ENCODE peak calls at places on chromosome 22, in five cellular contexts. P, D, A, C and S are unnamed samples.

GRCh38 chr22:40147388-40148176 is 30.1 kb upstream of the TNRC6B start:
- DNase-seq in P (no peak), D (no peak), A (no peak), C (no peak), S (no peak)

GRCh38 chr22:27689664-27690063 is 111.9 kb downstream of the MN1 start:
- DNase-seq in P (no peak), D (no peak), A (no peak), C (no peak), S (no peak)

GRCh38 chr22:48890693-48891554 is 936.7 kb downstream of the BRD1 start:
- DNase-seq in P (no peak), D (no peak), A (no peak), C (no peak), S (peak; percentile 24)

GRCh38 chr22:40324468-40325305 is 21.6 kb upstream of the ADSL start:
- DNase-seq in P (no peak), D (no peak), A (no peak), C (no peak), S (no peak)

GRCh38 chr22:39471421-39472141 is 14.8 kb downstream of the MGAT3 start:
- DNase-seq in P (no peak), D (no peak), A (peak; percentile 23), C (peak; percentile 78), S (no peak)

GRCh38 chr22:24805790-24806662 is at the start of gene SGSM1:
- DNase-seq in P (peak; percentile 25), D (peak; percentile 73), A (no peak), C (peak; percentile 50), S (peak; percentile 64)

GRCh38 chr22:34842630-34843029 is 223.3 kb upstream of the ISX start:
- DNase-seq in P (no peak), D (no peak), A (no peak), C (no peak), S (no peak)

GRCh38 chr22:34004058-34004457 is 83.8 kb upstream of the LARGE1 start:
- DNase-seq in P (no peak), D (no peak), A (no peak), C (no peak), S (no peak)

GRCh38 chr22:33921576-33922181 is 1.4 kb upstream of the LARGE1 start:
- DNase-seq in P (no peak), D (peak; percentile 78), A (peak; percentile 12), C (peak; percentile 61), S (peak; percentile 53)

GRCh38 chr22:31912402-31912733 is 32.0 kb upstream of the YWHAH start:
- DNase-seq in P (no peak), D (no peak), A (no peak), C (peak; percentile 43), S (no peak)

GRCh38 chr22:33296941-33297340 is 238.8 kb upstream of the SYN3 start:
- DNase-seq in P (no peak), D (no peak), A (no peak), C (no peak), S (no peak)

GRCh38 chr22:47918276-47918928 is 1156.0 kb downstream of the TBC1D22A start:
- DNase-seq in P (no peak), D (no peak), A (no peak), C (no peak), S (no peak)

GRCh38 chr22:22103078-22103593 is 120.5 kb upstream of the TOP3B start:
- DNase-seq in P (no peak), D (peak; percentile 34), A (peak; percentile 9), C (peak; percentile 14), S (no peak)
- TF ChIP-seq CTCF in P (no peak), D (peak; percentile 56), A (peak; percentile 75), C (peak; percentile 67), S (peak; percentile 41)

GRCh38 chr22:21868651-21869050 is 1.2 kb upstream of the MAPK1 start:
- DNase-seq in P (no peak), D (no peak), A (no peak), C (no peak), S (no peak)

GRCh38 chr22:21865041-21865440 is 2.4 kb downstream of the MAPK1 start:
- DNase-seq in P (peak; percentile 42), D (no peak), A (peak; percentile 83), C (peak; percentile 83), S (no peak)

GRCh38 chr22:21866821-21867527 is 471 bp downstream of the MAPK1 start:
- DNase-seq in P (no peak), D (peak; percentile 9), A (no peak), C (peak; percentile 30), S (peak; percentile 20)

GRCh38 chr22:21862386-21863242 is 4.8 kb downstream of the MAPK1 start:
- DNase-seq in P (no peak), D (no peak), A (no peak), C (no peak), S (no peak)

DNA sequence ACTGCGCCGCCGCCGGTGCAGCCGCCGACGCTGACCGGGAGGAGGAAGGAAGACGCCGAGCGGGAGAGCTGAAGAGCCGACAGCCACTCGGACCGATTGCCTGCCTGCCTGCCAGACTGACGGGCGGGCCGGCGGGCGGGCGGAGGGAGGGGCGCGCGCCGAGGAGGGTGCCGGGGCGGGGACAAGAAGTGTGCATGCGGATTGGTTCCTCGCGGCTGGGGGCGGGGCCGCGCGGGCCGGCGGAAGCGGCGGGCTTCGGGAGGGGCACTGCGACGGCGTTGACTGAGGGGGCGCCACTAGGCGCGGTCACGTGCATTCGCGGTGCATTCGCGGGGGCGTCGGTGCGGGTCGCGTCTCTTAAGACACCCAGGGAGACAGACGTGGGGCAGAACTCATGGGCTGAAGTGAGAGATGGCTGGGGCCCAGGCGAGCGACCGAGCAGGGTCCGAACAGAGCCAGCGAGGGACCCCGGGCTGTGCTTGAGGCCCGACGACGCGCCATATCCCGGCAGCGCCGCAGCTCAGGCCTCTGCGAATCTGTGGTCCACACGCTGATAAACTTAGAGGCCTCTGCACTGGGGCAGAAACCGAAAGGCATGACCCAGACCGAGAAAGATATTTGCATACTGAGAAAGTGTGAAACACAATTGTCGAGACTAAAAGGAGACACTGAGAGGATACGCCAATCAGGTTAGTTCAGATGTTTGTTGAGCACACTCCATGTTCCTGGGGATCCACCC is at the start of gene MAPK1:
- DNase-seq in P (peak; percentile 62), D (peak; percentile 86), A (peak; percentile 80), C (peak; percentile 85), S (peak; percentile 93)
- TF ChIP-seq CTCF in P (no peak), D (peak; percentile 51), A (peak; percentile 72), C (no peak), S (no peak)

GRCh38 chr22:42280140-42280539 is 9.7 kb upstream of the TCF20 start:
- DNase-seq in P (no peak), D (no peak), A (no peak), C (no peak), S (no peak)

GRCh38 chr22:42275970-42276369 is 5.5 kb upstream of the TCF20 start:
- DNase-seq in P (no peak), D (no peak), A (no peak), C (no peak), S (no peak)

GRCh38 chr22:42279425-42280020 is 9.1 kb upstream of the TCF20 start:
- DNase-seq in P (no peak), D (no peak), A (no peak), C (no peak), S (no peak)

GRCh38 chr22:42277232-42277753 is 6.8 kb upstream of the TCF20 start:
- DNase-seq in P (no peak), D (no peak), A (no peak), C (no peak), S (no peak)

GRCh38 chr22:42277988-42278776 is 7.7 kb upstream of the TCF20 start:
- DNase-seq in P (no peak), D (no peak), A (no peak), C (peak; percentile 11), S (no peak)
- TF ChIP-seq CTCF in P (no peak), D (peak; percentile 44), A (peak; percentile 34), C (peak; percentile 2), S (no peak)

GRCh38 chr22:50688448-50688847 is 15.8 kb downstream of the SHANK3 start:
- DNase-seq in P (peak; percentile 7), D (no peak), A (no peak), C (no peak), S (no peak)

GRCh38 chr22:50693462-50693861 is 20.8 kb downstream of the SHANK3 start:
- DNase-seq in P (no peak), D (no peak), A (no peak), C (no peak), S (no peak)

GRCh38 chr22:50694766-50695420 is 22.3 kb downstream of the SHANK3 start:
- DNase-seq in P (no peak), D (no peak), A (no peak), C (no peak), S (peak; percentile 12)

GRCh38 chr22:50694099-50694498 is 21.5 kb downstream of the SHANK3 start:
- DNase-seq in P (no peak), D (no peak), A (no peak), C (peak; percentile 32), S (no peak)

DNA sequence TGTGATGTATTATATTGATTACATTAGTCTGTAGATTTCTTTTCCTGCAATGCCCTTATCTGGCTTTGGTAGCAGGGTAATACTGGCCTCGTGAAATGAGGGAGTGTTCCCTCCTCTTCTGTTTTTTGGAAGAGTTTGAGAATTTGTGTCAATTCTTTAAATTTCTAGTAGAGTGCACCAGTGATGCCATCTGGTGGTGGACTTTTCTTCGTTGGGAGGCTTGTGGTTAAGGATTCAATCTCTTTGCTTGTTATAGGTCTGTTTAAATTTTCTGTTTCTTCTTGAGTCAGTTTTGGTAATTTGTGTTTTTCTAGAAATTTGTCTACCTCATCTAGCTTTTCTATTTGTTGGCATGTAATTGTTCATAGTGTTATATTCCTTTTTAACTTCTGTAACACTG is 18.9 kb downstream of the SHANK3 start:
- DNase-seq in P (no peak), D (peak; percentile 45), A (peak; percentile 43), C (peak; percentile 70), S (peak; percentile 27)
- TF ChIP-seq CTCF in P (no peak), D (peak; percentile 75), A (peak; percentile 83), C (peak; percentile 54), S (peak; percentile 13)

GRCh38 chr22:44364750-44365118 is 52.0 kb upstream of the SHISAL1 start:
- DNase-seq in P (no peak), D (no peak), A (no peak), C (no peak), S (no peak)

GRCh38 chr22:44366372-44367310 is 53.9 kb upstream of the SHISAL1 start:
- DNase-seq in P (no peak), D (no peak), A (no peak), C (no peak), S (no peak)

GRCh38 chr22:44363980-44364749 is 51.4 kb upstream of the SHISAL1 start:
- DNase-seq in P (no peak), D (no peak), A (no peak), C (no peak), S (no peak)

GRCh38 chr22:44365832-44366231 is 53.1 kb upstream of the SHISAL1 start:
- DNase-seq in P (no peak), D (no peak), A (no peak), C (no peak), S (no peak)

GRCh38 chr22:44365196-44365802 is 52.5 kb upstream of the SHISAL1 start:
- DNase-seq in P (no peak), D (no peak), A (no peak), C (no peak), S (no peak)
- TF ChIP-seq CTCF in P (no peak), D (no peak), A (no peak), C (no peak), S (no peak)